ENCODE peak calls at places on chromosome 21, in five cellular contexts. I is GDM1; R is Kasumi-1; U is stimulated activated CD4-positive, alpha-beta T cell treated with anti-CD3 and anti-CD28 coated beads, Interleukin-1b, Interleukin-23, amount 100 ng/mL, for 24 hours; A is ascending aorta. E is an unnamed sample.
A peak's percentile ranks its signal among the peaks of the same experiment; 100 is the strongest.

GRCh38 chr21:16211339-16212303 is 481.8 kb downstream of the USP25 start:
- DNase-seq in A (no peak), I (no peak), U (no peak), R (no peak), E (no peak)

GRCh38 chr21:35428489-35428888 is 379.4 kb upstream of the RUNX1 start:
- DNase-seq in A (peak; percentile 65), I (no peak), U (peak; percentile 12), R (no peak), E (no peak)

GRCh38 chr21:44874497-44875331 is 1.2 kb upstream of the PTTG1IP start:
- DNase-seq in R (peak; percentile 53), U (no peak), I (peak; percentile 56), A (peak; percentile 89), E (peak; percentile 33)

GRCh38 chr21:39518055-39518844 is 66.5 kb downstream of the SH3BGR start:
- DNase-seq in A (no peak), R (peak; percentile 59), I (peak; percentile 25), U (peak; percentile 10), E (peak; percentile 72)

GRCh38 chr21:34653522-34653921 is 15.3 kb upstream of the CLIC6 start:
- DNase-seq in I (no peak), A (no peak), U (no peak), R (no peak), E (no peak)

GRCh38 chr21:16187603-16188002 is 457.8 kb downstream of the USP25 start:
- DNase-seq in A (no peak), R (no peak), U (no peak), I (no peak), E (no peak)

GRCh38 chr21:45737485-45738166 is 94.1 kb downstream of the PCBP3 start:
- DNase-seq in R (no peak), I (no peak), A (no peak), U (no peak), E (no peak)

GRCh38 chr21:38798481-38798882 is 7.2 kb upstream of the ETS2 start:
- DNase-seq in U (no peak), I (no peak), A (peak; percentile 62), R (no peak), E (no peak)

GRCh38 chr21:41681336-41681801 is 85.5 kb downstream of the RIPK4 start:
- DNase-seq in R (no peak), A (no peak), U (no peak), I (no peak), E (no peak)

GRCh38 chr21:33424214-33424613 is 21.0 kb downstream of the IFNGR2 start:
- DNase-seq in A (no peak), R (no peak), I (no peak), U (no peak), E (no peak)

GRCh38 chr21:28810826-28811524 is 181.7 kb downstream of the LTN1 start:
- DNase-seq in R (no peak), A (no peak), I (no peak), U (no peak), E (no peak)

GRCh38 chr21:45498646-45499000 is 43.6 kb downstream of the SLC19A1 start:
- DNase-seq in I (no peak), R (no peak), A (peak; percentile 39), U (no peak), E (no peak)

GRCh38 chr21:18620421-18620820 is 216.8 kb upstream of the TMPRSS15 start:
- DNase-seq in A (no peak), U (no peak), I (no peak), R (no peak), E (no peak)

GRCh38 chr21:33197546-33197945 is 32.2 kb upstream of the IFNAR2 start:
- DNase-seq in I (no peak), U (no peak), A (no peak), R (no peak), E (no peak)

GRCh38 chr21:39712976-39713375 is 32.0 kb upstream of the IGSF5 start:
- DNase-seq in R (no peak), I (no peak), U (no peak), A (no peak), E (no peak)

GRCh38 chr21:36909901-36910561 is 56.4 kb downstream of the HLCS start:
- DNase-seq in U (no peak), A (no peak), R (no peak), I (no peak), E (no peak)

E was measured in glutamatergic neuron.